ENCODE peak calls at places on chromosomes 5 and 9, in six cellular contexts. One of them, this sample, is unnamed.

GRCh38 chr9:89629096-89629976 is 24.5 kb downstream of the GADD45G start:
- DNase-seq in adipocyte: no peak
- DNase-seq in neural progenitor cell: no peak
- DNase-seq in uterus: no peak
- DNase-seq in H1: no peak
- DNase-seq in spleen: peak; percentile 16
- DNase-seq in this sample: no peak

GRCh38 chr9:4865685-4866084 is 72.9 kb downstream of the RCL1 start:
- DNase-seq in adipocyte: no peak
- DNase-seq in neural progenitor cell: no peak
- DNase-seq in uterus: no peak
- DNase-seq in H1: no peak
- DNase-seq in spleen: no peak
- DNase-seq in this sample: no peak

GRCh38 chr9:83062011-83062652 is 810 bp downstream of the RASEF start:
- DNase-seq in adipocyte: peak; percentile 18
- DNase-seq in neural progenitor cell: peak; percentile 37
- DNase-seq in uterus: no peak
- DNase-seq in H1: peak; percentile 60
- DNase-seq in spleen: no peak
- DNase-seq in this sample: peak; percentile 64

GRCh38 chr5:67495072-67495471 is 298.5 kb upstream of the CD180 start:
- DNase-seq in adipocyte: no peak
- DNase-seq in neural progenitor cell: no peak
- DNase-seq in uterus: no peak
- DNase-seq in H1: no peak
- DNase-seq in spleen: no peak
- DNase-seq in this sample: no peak

GRCh38 chr5:9766581-9766980 is 136.4 kb upstream of the TAS2R1 start:
- DNase-seq in adipocyte: peak; percentile 14
- DNase-seq in neural progenitor cell: no peak
- DNase-seq in uterus: no peak
- DNase-seq in H1: no peak
- DNase-seq in spleen: no peak
- DNase-seq in this sample: no peak

GRCh38 chr9:83155733-83156132 is 92.8 kb upstream of the RASEF start:
- DNase-seq in adipocyte: no peak
- DNase-seq in neural progenitor cell: no peak
- DNase-seq in uterus: no peak
- DNase-seq in H1: no peak
- DNase-seq in spleen: no peak
- DNase-seq in this sample: no peak

GRCh38 chr5:31774779-31775178 is 135.8 kb downstream of the PDZD2 start:
- DNase-seq in adipocyte: no peak
- DNase-seq in neural progenitor cell: no peak
- DNase-seq in uterus: peak; percentile 34
- DNase-seq in H1: no peak
- DNase-seq in spleen: no peak
- DNase-seq in this sample: no peak

GRCh38 chr9:94005272-94005901 is 50.2 kb upstream of the BARX1 start:
- DNase-seq in adipocyte: peak; percentile 19
- DNase-seq in neural progenitor cell: no peak
- DNase-seq in uterus: no peak
- DNase-seq in H1: no peak
- DNase-seq in spleen: no peak
- DNase-seq in this sample: peak; percentile 51

GRCh38 chr9:137985637-137986071 is 108.1 kb downstream of the CACNA1B start:
- DNase-seq in adipocyte: no peak
- DNase-seq in neural progenitor cell: no peak
- DNase-seq in uterus: no peak
- DNase-seq in H1: no peak
- DNase-seq in spleen: peak; percentile 54
- DNase-seq in this sample: no peak

GRCh38 chr9:12640021-12640587 is 53.1 kb upstream of the TYRP1 start:
- DNase-seq in adipocyte: peak; percentile 77
- DNase-seq in neural progenitor cell: peak; percentile 72
- DNase-seq in uterus: no peak
- DNase-seq in H1: no peak
- DNase-seq in spleen: no peak
- DNase-seq in this sample: peak; percentile 5

GRCh38 chr5:40682431-40683017 is 2.8 kb downstream of the PTGER4 start:
- DNase-seq in adipocyte: no peak
- DNase-seq in neural progenitor cell: no peak
- DNase-seq in uterus: no peak
- DNase-seq in H1: no peak
- DNase-seq in spleen: no peak
- DNase-seq in this sample: peak; percentile 52

GRCh38 chr9:136018257-136019031 is 57.3 kb upstream of the UBAC1 start:
- DNase-seq in adipocyte: no peak
- DNase-seq in neural progenitor cell: no peak
- DNase-seq in uterus: no peak
- DNase-seq in H1: no peak
- DNase-seq in spleen: peak; percentile 57
- DNase-seq in this sample: no peak

GRCh38 chr5:34570721-34571379 is 85.3 kb upstream of the RAI14 start:
- DNase-seq in adipocyte: peak; percentile 78
- DNase-seq in neural progenitor cell: no peak
- DNase-seq in uterus: no peak
- DNase-seq in H1: no peak
- DNase-seq in spleen: no peak
- DNase-seq in this sample: no peak

GRCh38 chr5:172144291-172144815 is 43.7 kb downstream of the STK10 start:
- DNase-seq in adipocyte: peak; percentile 34
- DNase-seq in neural progenitor cell: no peak
- DNase-seq in uterus: no peak
- DNase-seq in H1: no peak
- DNase-seq in spleen: no peak
- DNase-seq in this sample: peak; percentile 27

GRCh38 chr9:124869986-124870560 is 8.1 kb downstream of the ARPC5L start:
- DNase-seq in adipocyte: peak; percentile 47
- DNase-seq in neural progenitor cell: no peak
- DNase-seq in uterus: peak; percentile 46
- DNase-seq in H1: no peak
- DNase-seq in spleen: peak; percentile 92
- DNase-seq in this sample: peak; percentile 63

GRCh38 chr5:42064821-42065220 is 139.7 kb downstream of the FBXO4 start:
- DNase-seq in adipocyte: no peak
- DNase-seq in neural progenitor cell: no peak
- DNase-seq in uterus: no peak
- DNase-seq in H1: no peak
- DNase-seq in spleen: no peak
- DNase-seq in this sample: no peak

GRCh38 chr9:87386490-87386889 is 111.2 kb upstream of the DAPK1 start:
- DNase-seq in adipocyte: no peak
- DNase-seq in neural progenitor cell: no peak
- DNase-seq in uterus: no peak
- DNase-seq in H1: no peak
- DNase-seq in spleen: no peak
- DNase-seq in this sample: no peak

GRCh38 chr9:95634581-95634980 is 117.8 kb upstream of the PTCH1 start:
- DNase-seq in adipocyte: peak; percentile 4
- DNase-seq in neural progenitor cell: peak; percentile 29
- DNase-seq in uterus: no peak
- DNase-seq in H1: no peak
- DNase-seq in spleen: peak; percentile 44
- DNase-seq in this sample: no peak

GRCh38 chr5:83562817-83563557 is 91.4 kb downstream of the VCAN start:
- DNase-seq in adipocyte: no peak
- DNase-seq in neural progenitor cell: peak; percentile 16
- DNase-seq in uterus: no peak
- DNase-seq in H1: no peak
- DNase-seq in spleen: no peak
- DNase-seq in this sample: no peak

GRCh38 chr9:35882996-35883395 is 12.8 kb upstream of the OR13J1 start:
- DNase-seq in adipocyte: peak; percentile 69
- DNase-seq in neural progenitor cell: no peak
- DNase-seq in uterus: no peak
- DNase-seq in H1: no peak
- DNase-seq in spleen: no peak
- DNase-seq in this sample: no peak

DNA sequence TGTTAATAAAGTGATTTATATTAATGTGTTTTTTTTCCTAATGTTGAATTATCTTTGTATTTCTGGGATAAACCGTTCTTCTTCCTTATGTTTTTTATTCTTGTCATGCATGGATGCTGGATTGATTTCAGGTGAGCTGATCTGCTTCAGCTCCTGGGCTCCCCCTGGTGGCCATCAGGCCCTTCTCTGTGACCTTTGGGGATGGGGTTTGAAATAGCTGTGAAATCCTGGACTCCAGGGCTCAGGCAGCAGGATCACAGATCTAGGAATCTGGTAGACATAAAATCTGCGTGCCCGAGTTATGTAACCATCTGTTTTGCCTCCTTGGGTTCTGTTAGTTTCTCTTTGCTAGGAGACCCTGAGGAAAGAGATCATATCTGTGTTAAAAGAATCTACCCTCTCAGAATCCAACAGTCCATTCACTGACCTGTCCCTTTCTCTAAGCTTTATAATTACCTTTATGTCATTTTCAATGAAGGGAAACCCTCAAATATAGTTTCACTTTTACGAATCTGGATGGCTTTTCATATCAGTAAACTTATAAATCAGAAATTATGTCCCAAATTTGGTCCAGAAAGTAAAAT is 12.2 kb upstream of the OR13J1 start:
- DNase-seq in adipocyte: peak; percentile 93
- DNase-seq in neural progenitor cell: peak; percentile 84
- DNase-seq in uterus: peak; percentile 87
- DNase-seq in H1: peak; percentile 91
- DNase-seq in spleen: peak; percentile 92
- DNase-seq in this sample: peak; percentile 82
- H3K27me3 ChIP-seq in adipocyte: no peaks in the 10 kb centered on the region
- H3K27me3 ChIP-seq in neural progenitor cell: no peaks in the 10 kb centered on the region
- H3K27me3 ChIP-seq in uterus: no peaks in the 10 kb centered on the region
- H3K27me3 ChIP-seq in H1: no peaks in the 10 kb centered on the region
- H3K27me3 ChIP-seq in spleen: no peaks in the 10 kb centered on the region
- H3K27me3 ChIP-seq in this sample: no peaks in the 10 kb centered on the region

GRCh38 chr9:114376586-114376985 is 11.2 kb downstream of the AKNA start:
- DNase-seq in adipocyte: no peak
- DNase-seq in neural progenitor cell: no peak
- DNase-seq in uterus: no peak
- DNase-seq in H1: no peak
- DNase-seq in spleen: no peak
- DNase-seq in this sample: no peak

GRCh38 chr9:114378016-114378415 is 9.8 kb downstream of the AKNA start:
- DNase-seq in adipocyte: no peak
- DNase-seq in neural progenitor cell: no peak
- DNase-seq in uterus: no peak
- DNase-seq in H1: no peak
- DNase-seq in spleen: peak; percentile 54
- DNase-seq in this sample: no peak

GRCh38 chr9:114380988-114381387 is 6.8 kb downstream of the AKNA start:
- DNase-seq in adipocyte: no peak
- DNase-seq in neural progenitor cell: no peak
- DNase-seq in uterus: no peak
- DNase-seq in H1: no peak
- DNase-seq in spleen: peak; percentile 74
- DNase-seq in this sample: no peak

GRCh38 chr9:114377046-114377445 is 10.7 kb downstream of the AKNA start:
- DNase-seq in adipocyte: no peak
- DNase-seq in neural progenitor cell: no peak
- DNase-seq in uterus: no peak
- DNase-seq in H1: no peak
- DNase-seq in spleen: no peak
- DNase-seq in this sample: no peak

DNA sequence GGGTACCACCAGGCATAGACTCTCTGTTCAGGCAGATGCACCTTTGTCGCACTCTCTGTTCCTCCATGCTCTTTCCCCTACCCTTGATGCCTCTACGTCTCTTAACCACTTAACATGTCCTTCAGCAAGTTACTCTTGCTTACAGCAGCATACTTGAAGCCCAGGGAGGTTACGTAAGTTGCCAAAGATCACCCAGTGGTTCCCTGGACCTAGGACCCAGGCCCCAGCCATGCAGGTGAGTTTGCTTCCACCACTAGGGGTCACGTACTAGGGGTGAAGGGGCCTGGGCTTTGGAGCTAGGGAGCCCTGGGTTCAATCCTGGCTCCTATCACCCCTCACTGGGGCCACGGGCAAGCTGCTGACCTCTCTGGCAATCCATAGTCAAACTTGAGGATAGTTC is 8.9 kb downstream of the AKNA start:
- DNase-seq in adipocyte: no peak
- DNase-seq in neural progenitor cell: no peak
- DNase-seq in uterus: no peak
- DNase-seq in H1: no peak
- DNase-seq in spleen: peak; percentile 47
- DNase-seq in this sample: no peak
- H3K4me1 ChIP-seq in adipocyte: peaks cover 22% of the 10 kb centered on the region
- H3K4me1 ChIP-seq in neural progenitor cell: peaks cover 20% of the 10 kb centered on the region
- H3K4me1 ChIP-seq in uterus: no peaks in the 10 kb centered on the region
- H3K4me1 ChIP-seq in H1: peaks cover 17% of the 10 kb centered on the region
- H3K4me1 ChIP-seq in spleen: peaks cover 100% of the 10 kb centered on the region
- H3K4me1 ChIP-seq in this sample: no peaks in the 10 kb centered on the region

DNA sequence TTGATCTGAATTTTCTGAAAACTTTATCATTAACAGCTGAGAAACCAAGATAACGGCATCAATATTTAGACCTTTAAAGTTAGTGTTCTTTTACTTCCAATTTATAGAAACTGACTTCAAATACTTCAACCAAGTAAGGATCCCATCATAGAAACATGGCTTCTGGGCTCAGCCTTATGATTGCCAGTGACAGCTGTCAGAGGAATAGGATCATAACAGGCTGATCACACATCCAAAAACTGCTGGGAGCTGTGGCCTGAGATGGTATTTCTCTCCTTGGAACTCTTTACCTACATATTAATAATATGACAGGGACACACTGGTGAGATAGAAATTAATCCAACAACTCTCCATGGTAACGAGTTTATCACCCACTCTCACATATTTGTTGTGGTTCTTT is 448.3 kb upstream of the NMUR2 start:
- DNase-seq in adipocyte: no peak
- DNase-seq in neural progenitor cell: no peak
- DNase-seq in uterus: no peak
- DNase-seq in H1: no peak
- DNase-seq in spleen: no peak
- DNase-seq in this sample: no peak
- H3K27me3 ChIP-seq in adipocyte: no peaks in the 10 kb centered on the region
- H3K27me3 ChIP-seq in neural progenitor cell: no peaks in the 10 kb centered on the region
- H3K27me3 ChIP-seq in uterus: no peaks in the 10 kb centered on the region
- H3K27me3 ChIP-seq in H1: no peaks in the 10 kb centered on the region
- H3K27me3 ChIP-seq in spleen: no peaks in the 10 kb centered on the region
- H3K27me3 ChIP-seq in this sample: no peaks in the 10 kb centered on the region

DNA sequence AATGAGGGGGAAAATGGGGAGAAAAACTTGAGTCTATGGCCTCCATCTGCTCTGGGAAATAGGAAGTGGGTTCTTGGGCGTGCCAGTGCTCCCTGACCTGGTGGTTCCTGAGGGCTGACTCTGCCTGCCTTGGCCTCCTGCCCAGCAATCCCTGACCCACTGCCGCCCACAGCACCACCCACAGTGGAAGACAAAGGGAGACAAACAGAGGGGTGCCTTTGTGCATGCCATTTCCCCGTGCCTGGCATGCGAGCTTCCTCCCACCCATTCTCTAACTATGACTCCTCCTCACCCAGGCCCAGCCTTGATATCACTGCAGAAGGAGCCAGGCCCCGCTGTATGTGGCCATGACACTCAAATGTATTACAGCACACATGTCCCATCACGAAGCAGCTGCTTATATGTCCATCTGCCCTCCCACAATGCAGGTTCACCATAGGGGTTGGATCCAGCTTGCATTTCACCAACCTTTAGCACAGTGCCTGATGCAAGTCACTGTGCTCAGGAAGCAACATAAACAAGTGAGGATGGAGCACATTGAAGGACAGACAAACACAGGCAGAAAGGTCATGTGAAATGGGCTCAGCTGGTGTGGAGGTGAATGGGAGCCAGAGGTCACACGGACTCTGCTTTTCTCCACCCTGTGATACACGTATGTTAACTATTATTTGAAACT is 84.4 kb downstream of the ADRB2 start:
- DNase-seq in adipocyte: peak; percentile 54
- DNase-seq in neural progenitor cell: no peak
- DNase-seq in uterus: no peak
- DNase-seq in H1: no peak
- DNase-seq in spleen: peak; percentile 80
- DNase-seq in this sample: peak; percentile 36
- H3K4me1 ChIP-seq in adipocyte: peaks cover 55% of the 10 kb centered on the region
- H3K4me1 ChIP-seq in neural progenitor cell: peaks cover 13% of the 10 kb centered on the region
- H3K4me1 ChIP-seq in uterus: no peaks in the 10 kb centered on the region
- H3K4me1 ChIP-seq in H1: peaks cover 17% of the 10 kb centered on the region
- H3K4me1 ChIP-seq in spleen: peaks cover 45% of the 10 kb centered on the region
- H3K4me1 ChIP-seq in this sample: no peaks in the 10 kb centered on the region

This sample was measured in small intestine.